ENCODE peak calls at places on chromosome 19, in nine cellular contexts. V is SK-N-SH, P is psoas muscle, L is neural progenitor cell, T is heart left ventricle, X is breast epithelium, Y is foreskin fibroblast, G is AG04450, C is PC-3. M is an unnamed sample.

GRCh38 chr19:16087940-16088339 is 11.6 kb downstream of the TPM4 start:
- DNase-seq in V (no peak), P (no peak), L (no peak), T (no peak), X (no peak), Y (no peak), G (no peak), C (no peak), M (no peak)

GRCh38 chr19:9309974-9310446 is 372 bp upstream of the ZNF699 start:
- DNase-seq in V (peak; percentile 92), P (peak; percentile 88), L (peak; percentile 98), T (peak; percentile 94), X (peak; percentile 89), Y (peak; percentile 95), G (no peak), C (peak; percentile 97), M (no peak)

GRCh38 chr19:31023038-31023437 is 326.2 kb downstream of the TSHZ3 start:
- DNase-seq in V (peak; percentile 14), P (no peak), L (no peak), T (no peak), X (no peak), Y (no peak), G (no peak), C (no peak), M (no peak)

GRCh38 chr19:2477732-2478191 is 1.8 kb downstream of the GADD45B start:
- DNase-seq in V (no peak), P (no peak), L (no peak), T (peak; percentile 56), X (no peak), Y (peak; percentile 51), G (no peak), C (peak; percentile 35), M (peak; percentile 64)

GRCh38 chr19:18594096-18594823 is 5.7 kb downstream of the REX1BD start:
- DNase-seq in V (peak; percentile 96), P (peak; percentile 78), L (peak; percentile 96), T (peak; percentile 74), X (peak; percentile 74), Y (peak; percentile 92), G (no peak), C (peak; percentile 87), M (peak; percentile 73)

GRCh38 chr19:54388001-54388802 is 23.5 kb upstream of the LAIR1 start:
- DNase-seq in V (no peak), P (no peak), L (no peak), T (peak; percentile 35), X (no peak), Y (peak; percentile 23), G (no peak), C (no peak), M (no peak)

GRCh38 chr19:58550362-58551122 is 4.4 kb downstream of the CHMP2A start:
- DNase-seq in V (no peak), P (no peak), L (no peak), T (no peak), X (no peak), Y (no peak), G (no peak), C (no peak), M (no peak)

GRCh38 chr19:46755853-46756543 is 9.7 kb upstream of the STRN4 start:
- DNase-seq in V (no peak), P (no peak), L (no peak), T (no peak), X (no peak), Y (no peak), G (no peak), C (no peak), M (no peak)

GRCh38 chr19:47124937-47125668 is 5.5 kb upstream of the SAE1 start:
- DNase-seq in V (peak; percentile 73), P (no peak), L (peak; percentile 83), T (no peak), X (no peak), Y (peak; percentile 83), G (no peak), C (peak; percentile 86), M (peak; percentile 71)

GRCh38 chr19:10852941-10853340 is 4.7 kb downstream of the C19orf38 start:
- DNase-seq in V (no peak), P (no peak), L (no peak), T (no peak), X (no peak), Y (no peak), G (no peak), C (no peak), M (no peak)

GRCh38 chr19:10858204-10858828 is 10.1 kb downstream of the C19orf38 start:
- DNase-seq in V (peak; percentile 69), P (no peak), L (peak; percentile 72), T (no peak), X (no peak), Y (peak; percentile 45), G (no peak), C (peak; percentile 42), M (no peak)

GRCh38 chr19:10852098-10852800 is 4.0 kb downstream of the C19orf38 start:
- DNase-seq in V (no peak), P (no peak), L (no peak), T (no peak), X (no peak), Y (peak; percentile 81), G (peak; percentile 49), C (peak; percentile 74), M (peak; percentile 48)

GRCh38 chr19:10854350-10855089 is 6.3 kb downstream of the C19orf38 start:
- DNase-seq in V (no peak), P (no peak), L (no peak), T (no peak), X (no peak), Y (no peak), G (no peak), C (peak; percentile 33), M (no peak)

DNA sequence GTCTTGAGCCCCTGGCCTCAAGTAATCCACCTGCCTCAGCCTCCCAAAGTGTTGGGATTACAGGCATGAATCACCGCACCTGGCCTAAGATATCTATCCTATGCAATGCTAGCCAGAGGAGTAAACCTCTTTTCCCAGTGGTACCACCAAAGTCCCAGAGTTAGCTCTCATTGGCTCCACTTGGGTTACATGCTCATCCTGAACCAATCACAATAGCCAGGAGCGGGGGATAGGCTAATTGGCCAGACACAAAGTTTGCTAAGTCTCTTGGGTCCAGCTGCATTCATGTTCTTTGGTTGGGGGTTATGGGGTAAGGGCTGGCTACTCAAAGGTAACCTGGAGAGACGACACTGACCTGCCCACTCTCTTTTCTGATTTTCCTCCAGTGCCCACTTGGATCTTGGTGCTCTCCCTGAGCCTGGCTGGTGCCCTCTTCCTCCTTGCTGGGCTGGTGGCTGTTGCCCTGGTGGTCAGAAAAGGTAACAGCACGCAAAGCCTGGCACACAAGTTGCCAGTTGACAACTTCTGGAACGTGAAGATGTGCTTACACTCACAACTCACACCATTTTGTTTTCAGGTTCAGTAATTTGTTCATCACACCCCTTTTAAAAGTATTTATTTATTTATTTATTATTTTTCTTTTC is 7.8 kb downstream of the C19orf38 start:
- DNase-seq in V (peak; percentile 48), P (no peak), L (peak; percentile 44), T (no peak), X (no peak), Y (no peak), G (no peak), C (peak; percentile 62), M (no peak)
- TF ChIP-seq CTCF in V (peak; percentile 58), P (peak; percentile 28), L (peak; percentile 58), T (peak; percentile 22), X (no peak), Y (peak; percentile 37), G (peak; percentile 53), C (peak; percentile 74), M (peak; percentile 57)

DNA sequence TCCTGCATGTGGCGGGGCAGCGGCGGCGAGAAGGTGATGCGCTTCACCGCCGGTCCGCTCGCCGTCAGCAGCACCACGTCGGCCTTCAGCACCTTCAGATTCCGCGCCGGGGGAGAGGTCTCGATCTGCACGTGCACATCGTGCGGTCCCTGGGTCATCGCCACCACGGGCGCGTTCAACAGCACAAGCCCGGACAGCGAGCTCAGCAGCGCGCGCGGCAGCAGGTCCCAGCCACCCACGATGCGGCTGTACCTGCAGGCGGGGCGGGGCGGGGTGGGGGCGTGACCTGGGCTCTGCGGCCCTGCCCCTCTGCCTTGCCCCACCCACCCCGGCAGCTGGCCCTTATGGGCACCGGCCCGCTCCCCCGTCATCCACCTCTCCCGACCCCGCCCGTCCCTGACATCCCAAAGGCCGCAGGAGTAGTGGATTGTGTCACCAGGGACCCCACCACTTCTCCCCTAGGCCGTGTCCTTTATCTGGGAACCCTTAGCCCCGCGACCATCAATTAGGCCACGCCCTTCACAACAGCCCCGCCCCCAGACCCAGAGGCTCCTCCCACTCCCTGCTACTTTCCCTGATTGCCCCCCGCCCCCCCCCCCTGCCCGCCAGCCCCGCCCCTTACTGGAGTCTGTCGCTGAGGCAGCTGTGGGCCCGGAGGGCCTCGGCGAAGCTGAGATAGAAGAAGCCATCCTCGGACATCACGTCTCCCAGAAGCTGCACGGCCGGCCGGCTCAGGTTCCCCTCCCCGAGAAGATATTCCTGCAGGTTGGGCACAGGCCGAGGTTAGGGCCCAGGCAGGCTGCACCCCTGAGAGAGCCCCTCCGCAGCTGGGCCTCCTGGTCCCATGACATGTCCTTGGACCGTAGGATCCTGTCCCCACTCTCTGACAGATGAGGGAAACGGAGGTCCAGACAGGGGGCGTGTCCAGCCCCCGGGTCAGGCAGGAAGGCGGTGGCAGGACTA is 6.1 kb downstream of the IL4I1 start:
- DNase-seq in V (peak; percentile 93), P (no peak), L (peak; percentile 82), T (no peak), X (no peak), Y (peak; percentile 52), G (no peak), C (no peak), M (no peak)
- H3K4me3 ChIP-seq in V (peak overlapping the region; percentile 43), P (peak overlapping the region; percentile 53), L (peak overlapping the region; percentile 30), T (no peak overlapping the region), X (peak overlapping the region; percentile 59), Y (no peak overlapping the region), G (peak overlapping the region; percentile 17), C (no peak overlapping the region), M (peak overlapping the region; percentile 7)

GRCh38 chr19:49017666-49018351 is 918 bp upstream of the LHB start:
- DNase-seq in V (peak; percentile 89), P (peak; percentile 62), L (peak; percentile 79), T (peak; percentile 59), X (no peak), Y (peak; percentile 81), G (no peak), C (peak; percentile 59), M (peak; percentile 57)
- TF ChIP-seq CTCF in V (peak; percentile 57), P (peak; percentile 50), L (peak; percentile 49), T (peak; percentile 58), X (no peak), Y (peak; percentile 39), G (peak; percentile 58), C (peak; percentile 27), M (peak; percentile 60)

GRCh38 chr19:3683866-3684816 is 16.1 kb downstream of the PIP5K1C start:
- DNase-seq in V (no peak), P (no peak), L (no peak), T (no peak), X (no peak), Y (peak; percentile 78), G (no peak), C (no peak), M (peak; percentile 86)
- H3K4me3 ChIP-seq in V (no peak overlapping the region), P (no peak overlapping the region), L (no peak overlapping the region), T (no peak overlapping the region), X (no peak overlapping the region), Y (no peak overlapping the region), G (no peak overlapping the region), C (no peak overlapping the region), M (no peak overlapping the region)

DNA sequence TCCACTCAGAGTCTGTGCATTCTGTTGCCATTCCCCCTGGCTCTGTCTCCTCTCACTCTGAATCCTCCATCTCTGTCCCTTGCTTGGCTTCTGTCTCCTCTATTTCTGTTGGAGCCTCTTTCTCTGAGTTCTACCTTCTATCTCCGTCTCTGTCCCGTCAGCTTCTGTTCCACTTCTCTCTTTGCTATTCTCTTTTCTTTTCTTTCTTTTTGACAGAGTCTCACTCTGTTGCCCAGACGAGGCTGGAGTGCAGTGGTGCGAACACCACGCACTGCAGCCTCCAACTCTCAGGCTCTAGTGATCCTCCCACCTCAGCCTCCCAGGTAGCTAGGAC is 33.8 kb upstream of the LRRC4B start:
- DNase-seq in V (no peak), P (no peak), L (no peak), T (no peak), X (no peak), Y (no peak), G (no peak), C (no peak), M (no peak)
- TF ChIP-seq CTCF in V (no peak), P (no peak), L (no peak), T (no peak), X (no peak), Y (no peak), G (no peak), C (no peak), M (no peak)

M was measured in astrocyte of the spinal cord.